ENCODE peak calls at places on chromosome 12, in nine cellular contexts. C is pancreas, D is ovary, E is fibroblast of lung, X is psoas muscle, J is colonic mucosa, O is upper lobe of right lung, Z is BE2C, H is OCI-LY7. R is an unnamed sample. For H3K4me1, the result is how much of the 10 kb centered on the place peaks cover.

GRCh38 chr12:48542300-48542928 is 17.0 kb downstream of the OR8S1 start:
- DNase-seq in C (no peak), D (no peak), E (peak), X (no peak), J (peak), O (peak), Z (peak), H (peak), R (peak)

GRCh38 chr12:128163096-128163495 is 103.9 kb upstream of the TMEM132C start:
- DNase-seq in C (no peak), D (no peak), E (no peak), X (no peak), J (no peak), O (no peak), Z (no peak), H (no peak), R (no peak)

GRCh38 chr12:56836317-56836716 is 73.2 kb downstream of the HSD17B6 start:
- DNase-seq in C (no peak), D (peak), E (peak), X (peak), J (no peak), O (no peak), Z (peak), H (peak), R (peak)

GRCh38 chr12:110993425-110993824 is 73.0 kb upstream of the MYL2 start:
- DNase-seq in C (no peak), D (no peak), E (no peak), X (no peak), J (no peak), O (no peak), Z (peak), H (no peak), R (no peak)

GRCh38 chr12:53252349-53252916 is 15.7 kb upstream of the ESPL1 start:
- DNase-seq in C (peak), D (no peak), E (no peak), X (no peak), J (peak), O (peak), Z (no peak), H (no peak), R (no peak)

GRCh38 chr12:66255737-66256136 is 46.6 kb upstream of the HELB start:
- DNase-seq in C (no peak), D (no peak), E (no peak), X (no peak), J (no peak), O (no peak), Z (no peak), H (no peak), R (no peak)

GRCh38 chr12:14915736-14916135 is 22.6 kb downstream of the ERP27 start:
- DNase-seq in C (no peak), D (no peak), E (no peak), X (no peak), J (no peak), O (no peak), Z (no peak), H (no peak), R (no peak)

GRCh38 chr12:53777412-53777811 is 25.6 kb upstream of the CISTR start:
- DNase-seq in C (no peak), D (no peak), E (no peak), X (no peak), J (no peak), O (no peak), Z (no peak), H (no peak), R (no peak)

GRCh38 chr12:100166232-100166631 is 23.6 kb upstream of the BLTP3B start:
- DNase-seq in C (no peak), D (no peak), E (no peak), X (no peak), J (no peak), O (no peak), Z (no peak), H (no peak), R (no peak)

GRCh38 chr12:31245822-31246469 is 80.0 kb downstream of the SINHCAF start:
- DNase-seq in C (no peak), D (no peak), E (peak), X (no peak), J (no peak), O (no peak), Z (no peak), H (peak), R (no peak)

GRCh38 chr12:108526482-108527234 is 11.6 kb downstream of the FICD start:
- DNase-seq in C (no peak), D (no peak), E (peak), X (no peak), J (no peak), O (no peak), Z (no peak), H (no peak), R (no peak)
- TF ChIP-seq CTCF in C (no peak), D (no peak), E (peak), X (no peak), J (no peak), O (no peak), Z (no peak), H (no peak), R (no peak)

GRCh38 chr12:116138781-116139180 is 138.7 kb downstream of the MED13L start:
- DNase-seq in C (no peak), D (no peak), E (no peak), X (no peak), J (no peak), O (no peak), Z (no peak), H (no peak), R (no peak)
- H3K4me1 ChIP-seq in C (under half), D (under half), E (under half), X (half or more), J (under half), O (half or more), Z (under half), H (under half), R (half or more)

GRCh38 chr12:108690191-108690518 is 41.2 kb downstream of the CORO1C start:
- DNase-seq in C (no peak), D (no peak), E (no peak), X (no peak), J (no peak), O (no peak), Z (no peak), H (no peak), R (no peak)

GRCh38 chr12:108693186-108693585 is 38.1 kb downstream of the CORO1C start:
- DNase-seq in C (no peak), D (no peak), E (no peak), X (no peak), J (no peak), O (no peak), Z (no peak), H (no peak), R (no peak)

GRCh38 chr12:108690799-108691153 is 40.5 kb downstream of the CORO1C start:
- DNase-seq in C (no peak), D (no peak), E (no peak), X (no peak), J (no peak), O (no peak), Z (no peak), H (no peak), R (no peak)

GRCh38 chr12:108691995-108692808 is 39.1 kb downstream of the CORO1C start:
- DNase-seq in C (no peak), D (peak), E (no peak), X (peak), J (peak), O (no peak), Z (peak), H (peak), R (peak)

GRCh38 chr12:108691154-108691994 is 39.9 kb downstream of the CORO1C start:
- DNase-seq in C (peak), D (peak), E (peak), X (peak), J (peak), O (peak), Z (peak), H (peak), R (peak)
- TF ChIP-seq CTCF in C (peak), D (peak), E (no peak), X (peak), J (peak), O (peak), Z (peak), H (peak), R (peak)

DNA sequence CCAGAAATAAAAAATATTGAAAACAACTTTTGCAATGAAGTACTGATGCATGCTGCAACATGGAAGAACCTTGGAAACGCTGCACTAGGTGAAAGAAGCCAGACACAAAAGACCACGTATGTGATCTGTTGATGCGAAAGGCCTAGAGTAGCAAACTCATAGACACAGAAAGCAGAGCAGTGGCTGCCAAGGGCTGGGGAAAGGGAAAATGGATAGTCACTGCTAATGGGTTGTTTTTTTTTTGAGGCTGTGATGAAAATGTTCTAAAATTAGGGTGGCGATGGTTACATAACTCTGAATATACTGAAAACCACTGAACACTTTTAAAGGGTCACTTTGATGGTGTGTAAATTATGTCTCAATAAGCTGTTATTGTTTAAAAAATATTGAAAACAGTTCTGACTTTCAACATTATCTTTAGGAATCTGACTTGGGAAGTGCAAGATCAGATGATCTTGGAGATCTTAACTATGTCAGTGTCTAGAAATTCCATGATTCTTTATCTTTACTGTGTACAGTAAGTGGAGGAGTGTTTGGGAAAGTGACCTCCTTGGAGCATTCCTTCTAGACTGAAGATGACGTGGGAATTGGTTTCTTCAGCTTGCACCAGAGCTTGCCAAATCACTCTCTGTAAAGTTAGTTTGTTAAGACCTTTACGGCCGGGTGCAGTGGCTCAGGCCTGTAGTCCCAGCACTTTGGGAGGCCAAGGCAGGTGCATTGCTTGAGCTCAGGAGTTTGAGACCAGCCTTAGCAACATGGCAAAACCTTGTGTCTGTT is 12.4 kb downstream of the MLXIP start:
- DNase-seq in C (no peak), D (no peak), E (peak), X (peak), J (peak), O (peak), Z (no peak), H (no peak), R (no peak)
- H3K4me1 ChIP-seq in C (under half), D (half or more), E (under half), X (half or more), J (under half), O (half or more), Z (under half), H (under half), R (half or more)

GRCh38 chr12:55743131-55743921 is 404 bp downstream of the GDF11 start:
- DNase-seq in C (peak), D (peak), E (peak), X (peak), J (peak), O (peak), Z (peak), H (peak), R (no peak)
- TF ChIP-seq CTCF in C (no peak), D (no peak), E (no peak), X (no peak), J (no peak), O (peak), Z (no peak), H (peak), R (no peak)

GRCh38 chr12:24359418-24359817 is 409.9 kb upstream of the SOX5 start:
- DNase-seq in C (no peak), D (no peak), E (peak), X (no peak), J (no peak), O (no peak), Z (no peak), H (no peak), R (no peak)
- H3K4me1 ChIP-seq in C (under half), D (under half), E (under half), X (under half), J (under half), O (under half), Z (under half), H (under half), R (under half)